ENCODE peak calls at places on chromosomes 16 and 17, in nine cellular contexts. B is upper lobe of right lung; U is fibroblast of lung; L is mucosa of descending colon; H is sigmoid colon; S is heart right ventricle; M is adrenal gland; T is effector memory CD4-positive, alpha-beta T cell; X is mesendoderm. W is an unnamed sample. For H3K4me1, the result is how much of the 10 kb centered on the place peaks cover.

GRCh38 chr17:43330876-43331639 is 67.7 kb upstream of the ARL4D start:
- DNase-seq in T (no peak), U (no peak), H (no peak), B (no peak), M (no peak), X (no peak), L (no peak), S (no peak), W (no peak)

GRCh38 chr17:80348551-80349436 is 66.2 kb upstream of the ENDOV start:
- DNase-seq in T (no peak), B (peak), U (no peak), M (no peak), X (peak), H (no peak), S (no peak), L (no peak), W (no peak)

GRCh38 chr17:51435641-51436091 is 175.3 kb downstream of the UTP18 start:
- DNase-seq in X (peak), U (no peak), S (peak), T (peak), H (no peak), L (peak), B (peak), M (no peak), W (peak)

GRCh38 chr16:68517606-68518161 is 21.4 kb upstream of the ZFP90 start:
- DNase-seq in T (no peak), L (no peak), U (no peak), M (no peak), X (no peak), S (no peak), B (no peak), H (no peak), W (no peak)

GRCh38 chr16:80151706-80152073 is 389.1 kb upstream of the DYNLRB2 start:
- DNase-seq in S (no peak), H (no peak), X (no peak), L (peak), B (no peak), T (no peak), M (no peak), U (no peak), W (peak)

GRCh38 chr16:9443864-9444263 is 352.4 kb downstream of the HAPSTR1 start:
- DNase-seq in M (no peak), X (no peak), L (no peak), T (no peak), H (no peak), S (no peak), B (no peak), U (no peak), W (no peak)

GRCh38 chr17:73628642-73629552 is 15.3 kb downstream of the SDK2 start:
- DNase-seq in S (no peak), B (peak), L (no peak), M (no peak), T (no peak), U (no peak), X (peak), H (no peak), W (peak)

GRCh38 chr17:66625321-66625767 is 209.6 kb upstream of the CACNG5 start:
- DNase-seq in L (no peak), X (peak), M (no peak), H (no peak), T (no peak), U (peak), B (no peak), S (no peak), W (peak)

GRCh38 chr17:16085066-16085699 is 85.6 kb downstream of the TTC19 start:
- DNase-seq in H (no peak), M (no peak), X (no peak), B (no peak), L (no peak), S (no peak), U (peak), T (no peak), W (no peak)

GRCh38 chr17:12546983-12547382 is 118.7 kb upstream of the MYOCD start:
- DNase-seq in M (no peak), H (no peak), T (no peak), X (no peak), S (no peak), B (no peak), U (no peak), L (no peak), W (no peak)

GRCh38 chr16:69566437-69567030 is 768 bp downstream of the NFAT5 start:
- DNase-seq in L (peak), U (peak), T (no peak), S (peak), M (peak), H (peak), B (peak), X (no peak), W (no peak)

GRCh38 chr17:19460695-19461094 is 49.7 kb downstream of the RNF112 start:
- DNase-seq in U (peak), X (no peak), L (peak), T (no peak), B (no peak), S (no peak), M (peak), H (peak), W (no peak)

GRCh38 chr17:49776864-49777263 is 11.6 kb upstream of the KAT7 start:
- DNase-seq in M (no peak), X (no peak), T (no peak), B (no peak), S (no peak), H (peak), U (no peak), L (no peak), W (no peak)

GRCh38 chr16:11399261-11399831 is 54.1 kb downstream of the RMI2 start:
- DNase-seq in T (no peak), U (no peak), L (no peak), H (peak), M (no peak), S (no peak), X (no peak), B (peak), W (no peak)

GRCh38 chr17:43609613-43610385 is 51.9 kb downstream of the MEOX1 start:
- DNase-seq in T (no peak), H (no peak), U (no peak), X (no peak), L (no peak), M (no peak), B (no peak), S (no peak), W (no peak)

GRCh38 chr16:9192746-9193145 is 101.3 kb downstream of the HAPSTR1 start:
- DNase-seq in X (peak), H (no peak), S (no peak), T (no peak), B (no peak), M (no peak), U (no peak), L (no peak), W (no peak)

GRCh38 chr16:31452631-31453106 is 6.6 kb upstream of the ARMC5 start:
- DNase-seq in X (peak), S (no peak), M (peak), L (no peak), H (peak), B (no peak), U (peak), T (no peak), W (no peak)

GRCh38 chr17:8807070-8807550 is 7.9 kb upstream of the MFSD6L start:
- DNase-seq in S (no peak), T (no peak), B (no peak), X (peak), L (no peak), U (no peak), M (no peak), H (no peak), W (no peak)

GRCh38 chr16:27639588-27640276 is 89.8 kb downstream of the KATNIP start:
- DNase-seq in U (peak), H (no peak), B (no peak), X (peak), L (peak), T (no peak), M (no peak), S (peak), W (peak)

GRCh38 chr16:64951681-64952080 is 170.2 kb downstream of the CDH11 start:
- DNase-seq in X (no peak), H (no peak), L (no peak), T (no peak), B (no peak), S (no peak), M (no peak), U (no peak), W (no peak)

GRCh38 chr17:4559139-4559791 is 1.1 kb downstream of the GGT6 start:
- DNase-seq in H (peak), M (no peak), B (peak), T (no peak), U (no peak), S (no peak), L (peak), X (no peak), W (peak)

GRCh38 chr17:1001640-1002411 is 4.9 kb downstream of the TIMM22 start:
- DNase-seq in M (no peak), B (no peak), X (peak), T (no peak), H (no peak), S (no peak), L (no peak), U (peak), W (no peak)

GRCh38 chr17:36808181-36808661 is 129.1 kb upstream of the LHX1 start:
- DNase-seq in M (no peak), L (no peak), H (no peak), X (peak), T (no peak), B (no peak), S (no peak), U (no peak), W (no peak)

GRCh38 chr17:15744091-15744676 is 12.1 kb downstream of the TBC1D26 start:
- DNase-seq in H (no peak), U (no peak), T (no peak), X (no peak), S (no peak), B (no peak), L (no peak), M (no peak), W (no peak)

GRCh38 chr17:75922173-75922961 is 17.7 kb upstream of the MRPL38 start:
- DNase-seq in B (no peak), U (no peak), H (no peak), T (no peak), S (no peak), M (no peak), X (no peak), L (no peak), W (no peak)

GRCh38 chr16:80081851-80082250 is 458.9 kb upstream of the DYNLRB2 start:
- DNase-seq in U (no peak), S (no peak), B (no peak), M (no peak), X (peak), L (no peak), H (no peak), T (no peak), W (peak)

GRCh38 chr17:82528484-82529265 is 9.1 kb downstream of the FOXK2 start:
- DNase-seq in S (peak), M (peak), U (peak), B (no peak), T (no peak), X (no peak), H (peak), L (peak), W (peak)

GRCh38 chr17:3602499-3602898 is 6.7 kb downstream of the TRPV1 start:
- DNase-seq in T (no peak), B (no peak), U (peak), M (no peak), S (peak), X (peak), H (no peak), L (peak), W (peak)

GRCh38 chr16:66858740-66859396 is 14.7 kb downstream of the CA7 start:
- DNase-seq in L (no peak), T (no peak), X (no peak), U (peak), B (peak), M (peak), S (peak), H (no peak), W (peak)

GRCh38 chr17:40901981-40902862 is 17.2 kb upstream of the KRT20 start:
- DNase-seq in X (peak), U (peak), L (peak), B (no peak), H (no peak), M (no peak), S (no peak), T (no peak), W (peak)

GRCh38 chr17:81277421-81277820 is 17.7 kb downstream of the SLC38A10 start:
- DNase-seq in M (no peak), H (peak), B (peak), U (peak), L (peak), T (no peak), X (no peak), S (peak), W (no peak)

DNA sequence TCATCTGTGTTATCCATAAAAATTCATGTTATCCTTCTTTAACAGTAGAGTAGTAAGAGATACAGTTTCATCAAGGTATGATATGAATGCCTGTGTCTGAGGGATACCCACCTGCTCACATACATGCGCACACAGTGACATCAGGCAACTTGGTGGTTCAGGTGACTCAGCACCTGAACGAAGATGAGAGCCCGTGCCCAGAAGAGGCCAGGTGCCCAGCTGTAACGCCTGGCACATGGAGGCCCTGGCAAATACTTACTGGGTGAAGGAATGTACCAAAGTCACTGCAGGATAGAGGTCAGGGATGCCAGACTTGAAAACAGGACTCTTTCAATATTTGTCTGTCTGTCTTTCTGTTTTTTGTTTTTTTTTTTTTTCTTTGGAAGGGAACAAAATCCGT is 72.6 kb upstream of the LGALS9 start:
- DNase-seq in M (no peak), B (no peak), H (no peak), T (no peak), U (no peak), L (no peak), X (no peak), S (no peak), W (no peak)
- H3K4me1 ChIP-seq in M (half or more), B (half or more), H (under half), T (under half), U (under half), L (under half), X (under half), S (under half), W (under half)

DNA sequence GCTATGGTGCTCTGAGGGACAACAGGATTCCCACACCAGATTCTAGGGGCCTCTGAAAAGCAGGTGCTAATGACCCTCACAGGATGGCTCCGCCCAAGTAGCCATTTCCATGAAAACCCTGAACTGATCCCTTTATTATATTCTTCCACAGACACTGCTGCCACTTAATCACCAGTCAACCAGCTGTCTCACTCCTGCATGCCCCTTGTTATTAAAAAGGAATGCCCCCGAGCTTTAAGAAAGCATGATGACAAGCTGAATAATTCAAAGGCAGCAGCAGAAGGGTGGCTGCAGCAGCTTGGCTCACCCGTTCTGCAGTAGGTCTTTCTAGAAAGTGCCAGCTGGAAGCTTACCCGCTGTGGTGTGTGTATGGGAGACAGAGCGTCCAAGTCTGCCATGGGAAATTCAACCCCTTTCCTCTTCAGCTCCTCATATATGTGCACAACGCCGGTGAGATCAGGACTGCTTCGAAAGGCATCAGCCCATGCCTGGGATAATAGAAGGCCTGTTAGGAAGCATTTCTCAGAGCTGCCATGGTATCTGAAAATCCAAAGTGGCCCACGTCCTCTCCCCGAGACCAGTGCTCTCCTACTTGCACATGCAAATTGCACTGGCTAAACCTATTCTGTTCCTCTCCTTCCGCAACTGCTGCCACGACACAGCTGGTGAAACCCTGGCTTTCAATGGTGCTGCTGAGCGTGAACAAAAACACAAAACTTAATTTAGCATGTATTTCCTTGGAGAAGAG is 47.7 kb upstream of the SREBF1 start:
- DNase-seq in M (no peak), B (no peak), U (no peak), X (no peak), H (no peak), L (no peak), S (no peak), T (no peak), W (no peak)
- H3K4me3 ChIP-seq in M (no peak), B (no peak), U (no peak), X (no peak), H (no peak), L (no peak), S (no peak), T (no peak), W (no peak)

GRCh38 chr16:30064746-30065111 is 831 bp upstream of the ALDOA start:
- DNase-seq in L (no peak), B (peak), S (no peak), H (no peak), M (no peak), U (no peak), T (no peak), X (no peak), W (no peak)

GRCh38 chr16:30066882-30067583 is 1.5 kb downstream of the ALDOA start:
- DNase-seq in B (no peak), L (peak), T (no peak), M (peak), S (peak), H (peak), U (no peak), X (no peak), W (peak)

GRCh38 chr16:30065943-30066881 is 652 bp downstream of the ALDOA start:
- DNase-seq in S (peak), H (no peak), L (peak), U (peak), T (no peak), B (peak), X (peak), M (no peak), W (peak)

GRCh38 chr16:30063893-30064745 is 1.4 kb upstream of the ALDOA start:
- DNase-seq in B (peak), M (peak), U (peak), T (peak), H (peak), S (peak), L (peak), X (peak), W (peak)

GRCh38 chr16:30065112-30065942 is at the start of gene ALDOA:
- DNase-seq in H (peak), M (peak), X (peak), U (peak), S (peak), L (peak), B (peak), T (peak), W (peak)
- H3K4me1 ChIP-seq in H (half or more), M (under half), X (under half), U (under half), S (under half), L (under half), B (under half), T (under half), W (under half)

GRCh38 chr16:88767546-88767945 is 17.5 kb downstream of the PIEZO1 start:
- DNase-seq in B (no peak), T (no peak), U (no peak), H (no peak), X (no peak), L (no peak), M (no peak), S (no peak), W (no peak)
- H3K4me3 ChIP-seq in B (no peak), T (no peak), U (no peak), H (peak), X (no peak), L (no peak), M (no peak), S (no peak), W (no peak)

GRCh38 chr16:15650019-15650697 is at the start of gene NDE1:
- DNase-seq in M (peak), S (peak), H (peak), T (peak), U (peak), X (peak), L (peak), B (peak), W (peak)
- H3K4me1 ChIP-seq in M (under half), S (under half), H (half or more), T (under half), U (under half), X (under half), L (under half), B (under half), W (under half)

GRCh38 chr16:49558451-49558850 is 184.8 kb downstream of the C16orf78 start:
- DNase-seq in B (no peak), U (no peak), L (no peak), M (no peak), S (no peak), T (no peak), X (no peak), H (no peak), W (no peak)

GRCh38 chr16:49559242-49559641 is 185.6 kb downstream of the C16orf78 start:
- DNase-seq in X (peak), H (no peak), B (no peak), U (no peak), L (no peak), M (no peak), S (no peak), T (no peak), W (no peak)

GRCh38 chr16:49557070-49557446 is 183.5 kb downstream of the C16orf78 start:
- DNase-seq in H (no peak), L (no peak), X (peak), S (no peak), M (no peak), B (no peak), T (no peak), U (no peak), W (no peak)

GRCh38 chr16:49562228-49562627 is 188.6 kb downstream of the C16orf78 start:
- DNase-seq in S (no peak), M (no peak), B (no peak), U (no peak), T (no peak), L (no peak), X (no peak), H (no peak), W (no peak)

DNA sequence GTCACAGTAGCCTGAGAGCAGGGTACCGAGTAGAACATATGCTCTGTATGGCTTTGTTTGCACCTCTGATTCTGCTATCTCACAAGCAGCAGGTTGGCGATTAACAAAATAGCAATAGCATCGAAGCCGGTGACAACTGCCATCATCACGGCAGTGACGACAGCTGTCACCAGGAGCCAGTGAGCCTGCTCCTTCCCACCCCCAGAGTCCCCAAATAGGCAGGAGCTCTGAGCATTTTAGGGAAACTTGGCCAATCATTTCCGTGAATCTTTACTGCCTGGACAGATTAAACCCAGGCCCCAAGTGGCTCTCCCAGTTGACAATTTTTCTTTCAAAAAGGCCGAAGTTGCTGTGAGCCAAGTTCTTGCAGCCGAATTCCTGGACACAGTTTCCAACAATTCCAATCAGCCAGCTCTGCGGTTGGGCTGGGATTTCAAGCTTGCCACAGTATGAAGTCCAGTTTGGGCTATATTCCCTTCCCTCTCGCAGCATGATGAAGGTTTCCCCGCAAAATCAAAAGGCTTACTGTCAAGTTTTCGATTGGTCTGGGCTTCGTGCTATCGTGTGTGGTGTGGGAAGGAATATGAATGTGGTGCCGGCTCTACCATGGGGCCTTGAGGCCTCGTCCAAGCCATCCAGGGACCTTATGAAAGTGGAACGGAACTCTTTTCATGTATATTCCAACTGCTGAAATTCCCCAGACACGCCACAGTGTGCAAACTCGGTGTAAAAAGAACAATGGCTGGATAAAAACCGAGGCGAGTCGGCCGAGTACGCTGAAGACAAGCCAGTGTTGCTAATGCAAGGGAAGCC is 186.6 kb downstream of the C16orf78 start:
- DNase-seq in L (no peak), H (no peak), M (no peak), S (peak), X (peak), T (no peak), B (no peak), U (peak), W (no peak)
- H3K4me3 ChIP-seq in L (no peak), H (no peak), M (no peak), S (no peak), X (no peak), T (no peak), B (no peak), U (no peak), W (no peak)

GRCh38 chr17:10118788-10119130 is 79.6 kb downstream of the GAS7 start:
- DNase-seq in H (peak), L (no peak), X (no peak), T (no peak), S (no peak), M (no peak), U (no peak), B (peak), W (no peak)
- H3K4me1 ChIP-seq in H (half or more), L (under half), X (under half), T (under half), S (half or more), M (under half), U (under half), B (under half), W (under half)

W was measured in small intestine.